ENCODE peak calls at places on chromosomes 6 and 20, in five cellular contexts. I is glutamatergic neuron, L is A673, C is neural crest cell, E is kidney. K is an unnamed sample.
A peak's percentile ranks its signal among the peaks of the same experiment; 100 is the strongest.

GRCh38 chr6:157436200-157436943 is 55.4 kb downstream of the ZDHHC14 start:
- DNase-seq in I (no peak), L (no peak), E (no peak), C (no peak), K (no peak)

GRCh38 chr6:126198581-126198980 is 141.3 kb upstream of the CENPW start:
- DNase-seq in L (no peak), C (no peak), I (no peak), E (no peak), K (no peak)

GRCh38 chr6:53484409-53485280 is 60.3 kb downstream of the GCLC start:
- DNase-seq in E (no peak), L (peak; percentile 68), I (peak; percentile 45), C (peak; percentile 78), K (peak; percentile 37)

GRCh38 chr6:103855750-103856149 is 1004.0 kb downstream of the HACE1 start:
- DNase-seq in I (no peak), L (no peak), C (no peak), E (no peak), K (no peak)

GRCh38 chr6:11710221-11710836 is 68.3 kb downstream of the ADTRP start:
- DNase-seq in I (no peak), L (no peak), C (no peak), E (no peak), K (no peak)

GRCh38 chr6:42378125-42378524 is 73.6 kb downstream of the TRERF1 start:
- DNase-seq in E (no peak), I (no peak), L (no peak), C (no peak), K (no peak)

GRCh38 chr6:149648148-149649145 is at the start of gene KATNA1:
- DNase-seq in L (peak; percentile 89), I (peak; percentile 90), E (peak; percentile 95), C (peak; percentile 75), K (peak; percentile 96)

GRCh38 chr20:61724376-61724775 is 341.3 kb downstream of the TAF4 start:
- DNase-seq in E (peak; percentile 21), I (no peak), C (no peak), L (no peak), K (no peak)

GRCh38 chr20:62723768-62724420 is 15.3 kb downstream of the NTSR1 start:
- DNase-seq in C (no peak), L (no peak), I (no peak), E (peak; percentile 22), K (no peak)

GRCh38 chr20:19588731-19589130 is 169.3 kb upstream of the RIN2 start:
- DNase-seq in I (no peak), L (peak; percentile 59), E (no peak), C (no peak), K (no peak)

GRCh38 chr6:159935633-159936032 is 33.2 kb upstream of the IGF2R start:
- DNase-seq in E (no peak), C (no peak), I (no peak), L (no peak), K (no peak)

GRCh38 chr6:138241381-138241780 is 23.1 kb upstream of the PBOV1 start:
- DNase-seq in I (no peak), C (no peak), L (no peak), E (no peak), K (no peak)

GRCh38 chr20:62227977-62228958 is 8.2 kb upstream of the HRH3 start:
- DNase-seq in L (no peak), C (no peak), E (no peak), I (no peak), K (peak; percentile 88)

GRCh38 chr6:18632670-18633410 is 245.7 kb downstream of the RNF144B start:
- DNase-seq in L (no peak), E (no peak), C (no peak), I (no peak), K (no peak)

GRCh38 chr20:46053416-46053815 is 24.4 kb downstream of the SLC12A5 start:
- DNase-seq in L (no peak), C (no peak), E (no peak), I (no peak), K (no peak)

GRCh38 chr20:53623454-53624206 is 30.0 kb upstream of the ZNF217 start:
- DNase-seq in I (peak; percentile 33), E (peak; percentile 80), L (peak; percentile 85), C (peak; percentile 41), K (peak; percentile 61)

GRCh38 chr6:170225852-170226417 is 64.9 kb downstream of the DLL1 start:
- DNase-seq in I (no peak), E (peak; percentile 45), L (no peak), C (no peak), K (peak; percentile 62)

GRCh38 chr6:102549221-102549874 is 1155.8 kb downstream of the GRIK2 start:
- DNase-seq in C (no peak), E (no peak), L (no peak), I (no peak), K (no peak)

GRCh38 chr20:50369225-50370035 is 140.8 kb upstream of the PTPN1 start:
- DNase-seq in L (no peak), C (no peak), I (peak; percentile 47), E (peak; percentile 81), K (peak; percentile 97)
- TF ChIP-seq CTCF in L (no peak), C (no peak), I (no peak), E (no peak), K (no peak)

GRCh38 chr20:36646678-36647077 is 682 bp upstream of the SLA2 start:
- DNase-seq in L (no peak), E (no peak), I (no peak), C (no peak), K (no peak)

GRCh38 chr20:36645998-36646397 is at the start of gene SLA2:
- DNase-seq in L (no peak), C (no peak), E (no peak), I (no peak), K (no peak)

GRCh38 chr20:36644713-36645109 is 1.3 kb downstream of the SLA2 start:
- DNase-seq in E (no peak), I (no peak), L (no peak), C (no peak), K (no peak)

GRCh38 chr20:36645353-36645752 is 643 bp downstream of the SLA2 start:
- DNase-seq in C (no peak), I (no peak), L (no peak), E (no peak), K (no peak)

GRCh38 chr20:36647194-36648121 is 1.5 kb upstream of the SLA2 start:
- DNase-seq in E (no peak), C (no peak), I (no peak), L (no peak), K (no peak)
- TF ChIP-seq CTCF in E (no peak), C (no peak), I (no peak), L (no peak), K (no peak)

GRCh38 chr6:155194399-155194798 is 69.4 kb upstream of the CLDN20 start:
- DNase-seq in E (no peak), C (no peak), L (no peak), I (no peak), K (no peak)

GRCh38 chr6:155200012-155200411 is 63.8 kb upstream of the CLDN20 start:
- DNase-seq in I (no peak), E (no peak), L (no peak), C (no peak), K (no peak)

GRCh38 chr6:155195903-155196302 is 67.9 kb upstream of the CLDN20 start:
- DNase-seq in L (no peak), E (no peak), I (no peak), C (no peak), K (no peak)

GRCh38 chr6:155196891-155197290 is 66.9 kb upstream of the CLDN20 start:
- DNase-seq in C (no peak), L (no peak), E (no peak), I (no peak), K (no peak)

GRCh38 chr6:155197947-155198346 is 65.9 kb upstream of the CLDN20 start:
- DNase-seq in I (no peak), L (no peak), E (no peak), C (no peak), K (no peak)
- TF ChIP-seq CTCF in I (no peak), L (no peak), E (no peak), C (no peak), K (no peak)

GRCh38 chr6:106082735-106083398 is 3.3 kb upstream of the PRDM1 start:
- DNase-seq in E (no peak), C (no peak), I (no peak), L (no peak), K (no peak)
- TF ChIP-seq CTCF in E (no peak), C (no peak), I (no peak), L (no peak), K (no peak)

DNA sequence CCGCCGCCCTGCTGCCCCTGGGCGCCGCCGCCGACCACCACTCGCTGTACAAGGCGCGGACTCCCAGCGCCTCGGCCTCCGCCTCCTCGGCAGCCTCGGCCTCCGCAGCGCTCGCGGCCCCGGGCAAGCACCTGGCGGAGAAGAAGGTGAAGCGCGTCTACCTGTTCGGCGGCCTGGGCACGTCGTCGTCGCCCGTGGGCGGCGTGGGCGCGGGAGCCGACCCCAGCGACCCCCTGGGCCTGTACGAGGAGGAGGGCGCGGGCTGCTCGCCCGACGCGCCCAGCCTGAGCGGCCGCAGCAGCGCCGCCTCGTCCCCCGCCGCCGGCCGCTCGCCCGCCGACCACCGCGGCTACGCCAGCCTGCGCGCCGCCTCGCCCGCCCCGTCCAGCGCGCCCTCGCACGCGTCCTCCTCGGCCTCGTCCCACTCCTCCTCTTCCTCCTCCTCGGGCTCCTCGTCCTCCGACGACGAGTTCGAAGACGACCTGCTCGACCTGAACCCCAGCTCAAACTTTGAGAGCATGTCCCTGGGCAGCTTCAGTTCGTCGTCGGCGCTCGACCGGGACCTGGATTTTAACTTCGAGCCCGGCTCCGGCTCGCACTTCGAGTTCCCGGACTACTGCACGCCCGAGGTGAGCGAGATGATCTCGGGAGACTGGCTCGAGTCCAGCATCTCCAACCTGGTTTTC is 1.9 kb downstream of the SOX4 start:
- DNase-seq in E (peak; percentile 81), I (no peak), L (peak; percentile 45), C (peak; percentile 22), K (peak; percentile 83)
- TF ChIP-seq CTCF in E (no peak), I (no peak), L (no peak), C (peak; percentile 40), K (no peak)

DNA sequence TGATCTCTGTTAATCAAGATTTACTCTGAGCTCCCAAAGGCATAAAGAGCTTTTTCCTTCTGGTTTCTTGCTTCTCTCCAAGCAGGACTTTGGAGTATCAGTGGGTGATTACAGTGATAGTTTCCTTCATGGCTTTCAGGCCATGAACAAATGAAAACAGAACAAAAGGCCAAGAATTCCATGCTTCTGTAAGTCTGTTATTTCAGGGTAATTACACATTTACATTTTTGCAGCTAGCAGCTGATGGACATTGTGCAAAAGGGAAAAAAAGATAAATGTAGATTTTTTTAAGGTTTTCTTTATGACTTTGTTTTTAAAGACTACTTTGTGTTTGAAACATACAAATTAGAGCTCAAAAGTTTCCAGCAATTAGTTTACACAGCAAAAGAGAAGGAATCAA is 441.6 kb downstream of the PLCB1 start:
- DNase-seq in E (no peak), C (no peak), L (no peak), I (no peak), K (no peak)
- TF ChIP-seq CTCF in E (no peak), C (no peak), L (no peak), I (no peak), K (no peak)

GRCh38 chr6:6366778-6367177 is 46.3 kb upstream of the F13A1 start:
- DNase-seq in C (no peak), E (no peak), I (peak; percentile 34), L (no peak), K (no peak)
- TF ChIP-seq CTCF in C (no peak), E (no peak), I (no peak), L (no peak), K (no peak)

K was measured in pancreas.